ENCODE peak calls at places on chromosomes 4 and X, in ten cellular contexts. B is endothelial cell of umbilical vein, V is dorsolateral prefrontal cortex, O is coronary artery, F is tibial nerve, T is fibroblast of villous mesenchyme, C is neural crest cell, X is fibroblast of mammary gland, Z is chondrocyte, E is brain microvascular endothelial cell. P is an unnamed sample.

GRCh38 chrX:96837808-96838207 is 45.9 kb upstream of the RPA4 start:
- DNase-seq in B (no peak), V (no peak), O (no peak), F (no peak), T (no peak), C (no peak), X (peak; percentile 10), Z (no peak), E (no peak), P (no peak)

GRCh38 chrX:9873952-9874351 is 87.7 kb downstream of the SHROOM2 start:
- DNase-seq in B (peak; percentile 44), V (peak; percentile 55), O (no peak), F (no peak), T (peak; percentile 47), C (no peak), X (no peak), Z (no peak), E (no peak), P (no peak)

GRCh38 chr4:184097240-184097619 is 120.4 kb downstream of the ENPP6 start:
- DNase-seq in B (no peak), V (peak; percentile 73), O (no peak), F (peak; percentile 40), T (no peak), C (no peak), X (peak; percentile 35), Z (no peak), E (no peak), P (peak; percentile 61)

GRCh38 chr4:170872794-170873193 is 783.0 kb upstream of the AADAT start:
- DNase-seq in B (no peak), V (no peak), O (no peak), F (no peak), T (no peak), C (no peak), X (no peak), Z (no peak), E (no peak), P (no peak)

GRCh38 chr4:1511441-1512041 is 105.3 kb upstream of the NKX1-1 start:
- DNase-seq in B (peak; percentile 7), V (peak; percentile 73), O (no peak), F (no peak), T (peak; percentile 22), C (no peak), X (peak; percentile 63), Z (peak; percentile 79), E (peak; percentile 49), P (peak; percentile 76)

GRCh38 chr4:25888781-25889180 is 25.2 kb upstream of the SMIM20 start:
- DNase-seq in B (no peak), V (no peak), O (no peak), F (no peak), T (no peak), C (no peak), X (peak; percentile 38), Z (no peak), E (peak; percentile 32), P (no peak)

GRCh38 chr4:66562276-66562806 is 892.1 kb upstream of the EPHA5 start:
- DNase-seq in B (no peak), V (no peak), O (no peak), F (no peak), T (no peak), C (no peak), X (no peak), Z (no peak), E (peak; percentile 50), P (no peak)

GRCh38 chr4:128978985-128979384 is 114.4 kb downstream of the SCLT1 start:
- DNase-seq in B (no peak), V (no peak), O (no peak), F (no peak), T (no peak), C (no peak), X (no peak), Z (no peak), E (no peak), P (no peak)

GRCh38 chr4:164621886-164622521 is 131.9 kb upstream of the SMIM31 start:
- DNase-seq in B (no peak), V (no peak), O (no peak), F (no peak), T (no peak), C (no peak), X (peak; percentile 42), Z (no peak), E (no peak), P (no peak)

GRCh38 chr4:555566-556275 is 20.4 kb downstream of the TMEM271 start:
- DNase-seq in B (no peak), V (no peak), O (peak; percentile 54), F (no peak), T (no peak), C (no peak), X (no peak), Z (peak; percentile 72), E (no peak), P (no peak)

GRCh38 chr4:189090174-189090814 is 850.4 kb upstream of the FRG1 start:
- DNase-seq in B (no peak), V (no peak), O (no peak), F (no peak), T (peak; percentile 42), C (no peak), X (peak; percentile 28), Z (no peak), E (peak; percentile 31), P (no peak)

DNA sequence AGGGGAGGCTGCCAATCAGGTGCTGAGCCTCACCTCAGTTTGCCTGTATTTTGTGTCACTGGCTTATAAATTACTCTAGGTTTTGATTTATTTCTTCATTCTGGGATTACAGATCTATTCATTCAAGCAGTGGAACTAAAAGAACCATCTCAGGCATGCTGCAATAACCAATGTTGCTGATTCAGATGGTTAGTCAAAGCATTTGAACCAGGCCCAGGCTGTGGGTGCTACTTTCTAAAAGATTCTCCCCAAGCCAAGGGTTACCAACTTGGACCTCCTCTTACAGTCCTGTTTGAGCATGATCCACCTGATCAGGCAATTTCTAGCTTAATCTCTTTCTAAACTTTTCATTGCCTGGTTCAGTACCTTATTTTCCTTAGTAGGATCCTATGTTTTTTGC is 67.2 kb downstream of the TMEM131L start:
- DNase-seq in B (no peak), V (no peak), O (no peak), F (no peak), T (no peak), C (no peak), X (no peak), Z (no peak), E (no peak), P (no peak)
- TF ChIP-seq CTCF in B (no peak), V (no peak), O (no peak), F (no peak), T (no peak), C (no peak), X (no peak), Z (no peak), E (no peak), P (no peak)

GRCh38 chr4:102324725-102325124 is 20.6 kb downstream of the SLC39A8 start:
- DNase-seq in B (peak; percentile 34), V (no peak), O (no peak), F (no peak), T (no peak), C (no peak), X (peak; percentile 14), Z (no peak), E (no peak), P (no peak)

GRCh38 chr4:102318526-102318925 is 26.8 kb downstream of the SLC39A8 start:
- DNase-seq in B (no peak), V (no peak), O (no peak), F (no peak), T (no peak), C (no peak), X (no peak), Z (no peak), E (no peak), P (no peak)

GRCh38 chr4:102321260-102321991 is 23.9 kb downstream of the SLC39A8 start:
- DNase-seq in B (no peak), V (no peak), O (no peak), F (no peak), T (no peak), C (no peak), X (no peak), Z (no peak), E (no peak), P (no peak)

GRCh38 chr4:102319594-102319993 is 25.7 kb downstream of the SLC39A8 start:
- DNase-seq in B (peak; percentile 8), V (no peak), O (no peak), F (no peak), T (no peak), C (no peak), X (no peak), Z (no peak), E (no peak), P (no peak)

GRCh38 chr4:102322736-102323135 is 22.5 kb downstream of the SLC39A8 start:
- DNase-seq in B (no peak), V (no peak), O (no peak), F (no peak), T (no peak), C (no peak), X (no peak), Z (no peak), E (no peak), P (no peak)
- TF ChIP-seq CTCF in B (no peak), V (no peak), O (no peak), F (no peak), T (no peak), C (no peak), X (no peak), Z (no peak), E (no peak), P (no peak)

DNA sequence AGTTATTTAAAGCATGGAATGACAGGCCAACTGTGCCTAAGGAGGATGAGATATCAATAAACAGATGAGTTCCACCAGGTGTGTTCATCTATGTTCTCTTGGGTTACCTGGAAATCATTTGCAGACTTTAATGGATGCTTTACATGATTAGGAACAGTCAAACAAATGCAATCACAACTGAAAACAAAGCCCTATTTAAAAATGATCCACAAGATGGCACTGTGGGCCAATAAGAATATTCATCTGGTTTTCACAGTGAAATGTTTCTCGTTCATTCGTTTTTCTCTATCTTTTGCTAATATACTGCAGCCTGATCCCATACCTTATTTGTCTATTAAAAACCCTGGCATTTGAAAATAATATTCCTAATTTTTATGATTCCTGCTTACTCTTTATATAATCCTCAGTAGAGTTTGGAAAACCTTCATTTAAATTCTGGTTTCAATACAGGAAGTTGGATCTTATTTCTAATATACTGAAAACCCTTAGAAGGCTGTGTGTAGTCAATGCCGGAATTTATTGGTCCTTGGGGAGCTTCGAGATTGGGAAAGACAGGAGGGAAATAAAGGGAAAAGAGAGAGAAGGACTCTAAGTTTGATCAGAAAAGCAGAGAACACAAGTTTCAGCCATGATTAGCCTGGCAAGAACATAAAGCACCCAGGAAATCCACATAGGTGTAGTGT is 63.7 kb upstream of the TAPT1 start:
- DNase-seq in B (peak; percentile 69), V (no peak), O (no peak), F (no peak), T (peak; percentile 42), C (peak; percentile 20), X (peak; percentile 48), Z (no peak), E (peak; percentile 37), P (no peak)
- TF ChIP-seq CTCF in B (peak; percentile 41), V (peak; percentile 73), O (peak; percentile 34), F (peak; percentile 52), T (peak; percentile 60), C (peak; percentile 85), X (peak; percentile 58), Z (peak; percentile 95), E (peak; percentile 27), P (peak; percentile 31)

DNA sequence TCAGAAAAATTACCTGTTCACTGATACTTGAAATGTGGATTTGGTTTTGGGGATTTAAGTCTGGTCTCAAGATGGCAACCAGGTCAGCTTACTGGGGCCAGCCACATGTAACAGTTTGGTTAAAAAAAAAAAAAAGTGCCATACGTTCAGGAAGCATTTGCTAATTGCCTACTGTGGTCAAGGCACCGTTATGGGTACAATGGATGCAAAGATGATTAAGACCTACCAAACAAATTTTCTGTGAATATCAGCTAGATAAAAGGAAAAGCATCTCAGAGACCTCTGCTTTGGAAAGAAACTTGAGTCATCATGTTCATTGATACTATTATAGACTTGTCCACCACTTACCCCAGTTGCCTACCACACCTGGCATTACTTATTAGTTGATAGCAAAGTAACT is 80.9 kb downstream of the FNIP2 start:
- DNase-seq in B (no peak), V (no peak), O (no peak), F (no peak), T (no peak), C (no peak), X (no peak), Z (no peak), E (no peak), P (no peak)
- TF ChIP-seq CTCF in B (no peak), V (no peak), O (no peak), F (no peak), T (no peak), C (no peak), X (no peak), Z (no peak), E (no peak), P (no peak)

P was measured in ovary.